ENCODE peak calls at places on chromosomes 3 and 15, in six cellular contexts. One of them, this sample, is unnamed.

GRCh38 chr3:32640939-32641725 is 43.9 kb upstream of the CNOT10 start:
- DNase-seq in A549: no peak
- DNase-seq in HCT116: no peak
- DNase-seq in esophagus squamous epithelium: no peak
- DNase-seq in uterus: no peak
- DNase-seq in Peyer's patch: no peak
- DNase-seq in this sample: peak; percentile 26

GRCh38 chr15:40992241-40992741 is 39.0 kb downstream of the CHAC1 start:
- DNase-seq in A549: no peak
- DNase-seq in HCT116: no peak
- DNase-seq in esophagus squamous epithelium: no peak
- DNase-seq in uterus: no peak
- DNase-seq in Peyer's patch: no peak
- DNase-seq in this sample: no peak

GRCh38 chr3:139388961-139389551 is 391 bp downstream of the COPB2 start:
- DNase-seq in A549: no peak
- DNase-seq in HCT116: no peak
- DNase-seq in esophagus squamous epithelium: no peak
- DNase-seq in uterus: no peak
- DNase-seq in Peyer's patch: no peak
- DNase-seq in this sample: no peak

GRCh38 chr15:28955160-28955502 is 69.4 kb downstream of the APBA2 start:
- DNase-seq in A549: no peak
- DNase-seq in HCT116: no peak
- DNase-seq in esophagus squamous epithelium: no peak
- DNase-seq in uterus: no peak
- DNase-seq in Peyer's patch: no peak
- DNase-seq in this sample: no peak

GRCh38 chr15:96339662-96340347 is 9.3 kb downstream of the NR2F2 start:
- DNase-seq in A549: no peak
- DNase-seq in HCT116: no peak
- DNase-seq in esophagus squamous epithelium: no peak
- DNase-seq in uterus: no peak
- DNase-seq in Peyer's patch: no peak
- DNase-seq in this sample: no peak

GRCh38 chr15:74200871-74201419 is 1.6 kb downstream of the STRA6 start:
- DNase-seq in A549: peak; percentile 30
- DNase-seq in HCT116: no peak
- DNase-seq in esophagus squamous epithelium: no peak
- DNase-seq in uterus: peak; percentile 80
- DNase-seq in Peyer's patch: no peak
- DNase-seq in this sample: no peak

GRCh38 chr3:196115678-196116083 is 33.8 kb upstream of the TFRC start:
- DNase-seq in A549: no peak
- DNase-seq in HCT116: no peak
- DNase-seq in esophagus squamous epithelium: no peak
- DNase-seq in uterus: no peak
- DNase-seq in Peyer's patch: no peak
- DNase-seq in this sample: no peak

GRCh38 chr15:23039917-23040281 is 530 bp upstream of the TUBGCP5 start:
- DNase-seq in A549: no peak
- DNase-seq in HCT116: no peak
- DNase-seq in esophagus squamous epithelium: no peak
- DNase-seq in uterus: no peak
- DNase-seq in Peyer's patch: no peak
- DNase-seq in this sample: no peak

GRCh38 chr3:119294889-119295769 is 946 bp downstream of the ARHGAP31 start:
- DNase-seq in A549: peak; percentile 28
- DNase-seq in HCT116: no peak
- DNase-seq in esophagus squamous epithelium: no peak
- DNase-seq in uterus: peak; percentile 35
- DNase-seq in Peyer's patch: peak; percentile 55
- DNase-seq in this sample: no peak

GRCh38 chr15:65028338-65028737 is 1.1 kb downstream of the MTFMT start:
- DNase-seq in A549: no peak
- DNase-seq in HCT116: no peak
- DNase-seq in esophagus squamous epithelium: no peak
- DNase-seq in uterus: no peak
- DNase-seq in Peyer's patch: no peak
- DNase-seq in this sample: no peak

GRCh38 chr15:78216276-78217229 is 17.8 kb downstream of the ACSBG1 start:
- DNase-seq in A549: peak; percentile 75
- DNase-seq in HCT116: no peak
- DNase-seq in esophagus squamous epithelium: no peak
- DNase-seq in uterus: no peak
- DNase-seq in Peyer's patch: peak; percentile 86
- DNase-seq in this sample: no peak

GRCh38 chr15:82146990-82147461 is 101.2 kb upstream of the MEX3B start:
- DNase-seq in A549: peak; percentile 49
- DNase-seq in HCT116: peak; percentile 51
- DNase-seq in esophagus squamous epithelium: no peak
- DNase-seq in uterus: no peak
- DNase-seq in Peyer's patch: no peak
- DNase-seq in this sample: no peak

GRCh38 chr3:183513046-183513706 is 42.3 kb downstream of the KLHL6 start:
- DNase-seq in A549: no peak
- DNase-seq in HCT116: no peak
- DNase-seq in esophagus squamous epithelium: no peak
- DNase-seq in uterus: no peak
- DNase-seq in Peyer's patch: no peak
- DNase-seq in this sample: no peak

DNA sequence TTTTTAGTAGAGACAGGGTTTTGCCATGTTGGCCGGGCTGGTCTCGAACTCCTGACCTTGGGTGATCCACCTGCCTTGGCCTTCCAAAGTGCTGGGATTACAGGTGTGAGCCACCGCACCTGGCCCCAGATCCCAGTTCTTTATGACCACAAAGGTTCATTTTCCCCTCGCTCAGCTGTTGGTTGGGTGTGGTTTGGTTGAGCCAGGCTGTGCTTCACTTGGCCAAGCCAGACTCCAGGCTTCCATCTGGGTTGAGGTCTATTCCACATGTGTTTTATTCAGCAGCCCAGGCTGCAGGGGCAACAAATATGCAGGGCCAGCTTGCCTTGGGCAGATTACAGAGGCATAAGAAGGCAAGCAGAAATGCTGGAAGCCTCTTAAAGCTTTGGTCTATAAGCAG is 13.7 kb downstream of the CGNL1 start:
- DNase-seq in A549: no peak
- DNase-seq in HCT116: no peak
- DNase-seq in esophagus squamous epithelium: no peak
- DNase-seq in uterus: no peak
- DNase-seq in Peyer's patch: no peak
- DNase-seq in this sample: peak; percentile 79
- H3K4me3 ChIP-seq in A549: no peak overlapping the region
- H3K4me3 ChIP-seq in HCT116: no peak overlapping the region
- H3K4me3 ChIP-seq in esophagus squamous epithelium: no peak overlapping the region
- H3K4me3 ChIP-seq in uterus: no peak overlapping the region
- H3K4me3 ChIP-seq in Peyer's patch: no peak overlapping the region
- H3K4me3 ChIP-seq in this sample: no peak overlapping the region

GRCh38 chr3:51722362-51722761 is 15.5 kb downstream of the GRM2 start:
- DNase-seq in A549: peak; percentile 15
- DNase-seq in HCT116: peak; percentile 10
- DNase-seq in esophagus squamous epithelium: no peak
- DNase-seq in uterus: no peak
- DNase-seq in Peyer's patch: no peak
- DNase-seq in this sample: no peak
- TF ChIP-seq CTCF in A549: no peak
- TF ChIP-seq CTCF in HCT116: peak; percentile 22
- TF ChIP-seq CTCF in esophagus squamous epithelium: no peak
- TF ChIP-seq CTCF in uterus: no peak
- TF ChIP-seq CTCF in Peyer's patch: no peak
- TF ChIP-seq CTCF in this sample: no peak

GRCh38 chr15:63601727-63602185 is 4.6 kb downstream of the FBXL22 start:
- DNase-seq in A549: no peak
- DNase-seq in HCT116: no peak
- DNase-seq in esophagus squamous epithelium: no peak
- DNase-seq in uterus: no peak
- DNase-seq in Peyer's patch: peak; percentile 75
- DNase-seq in this sample: no peak

GRCh38 chr15:63601026-63601726 is 4.0 kb downstream of the FBXL22 start:
- DNase-seq in A549: peak; percentile 30
- DNase-seq in HCT116: no peak
- DNase-seq in esophagus squamous epithelium: no peak
- DNase-seq in uterus: peak; percentile 33
- DNase-seq in Peyer's patch: peak; percentile 66
- DNase-seq in this sample: no peak

GRCh38 chr15:63599401-63600000 is 2.3 kb downstream of the FBXL22 start:
- DNase-seq in A549: peak; percentile 72
- DNase-seq in HCT116: no peak
- DNase-seq in esophagus squamous epithelium: peak; percentile 29
- DNase-seq in uterus: peak; percentile 65
- DNase-seq in Peyer's patch: peak; percentile 82
- DNase-seq in this sample: peak; percentile 60

GRCh38 chr15:63600001-63600645 is 2.9 kb downstream of the FBXL22 start:
- DNase-seq in A549: peak; percentile 56
- DNase-seq in HCT116: no peak
- DNase-seq in esophagus squamous epithelium: no peak
- DNase-seq in uterus: no peak
- DNase-seq in Peyer's patch: no peak
- DNase-seq in this sample: peak; percentile 90

GRCh38 chr15:63600646-63601025 is 3.4 kb downstream of the FBXL22 start:
- DNase-seq in A549: peak; percentile 96
- DNase-seq in HCT116: peak; percentile 79
- DNase-seq in esophagus squamous epithelium: peak; percentile 52
- DNase-seq in uterus: peak; percentile 84
- DNase-seq in Peyer's patch: peak; percentile 92
- DNase-seq in this sample: peak; percentile 95
- TF ChIP-seq POLR2A in A549: peak; percentile 97
- TF ChIP-seq POLR2A in HCT116: peak; percentile 83
- TF ChIP-seq POLR2A in esophagus squamous epithelium: peak; percentile 84
- TF ChIP-seq POLR2A in uterus: peak; percentile 85
- TF ChIP-seq POLR2A in Peyer's patch: peak; percentile 82
- TF ChIP-seq POLR2A in this sample: no peak

GRCh38 chr3:112334709-112335108 is 1.8 kb downstream of the CD200 start:
- DNase-seq in A549: no peak
- DNase-seq in HCT116: no peak
- DNase-seq in esophagus squamous epithelium: no peak
- DNase-seq in uterus: no peak
- DNase-seq in Peyer's patch: no peak
- DNase-seq in this sample: no peak
- H3K4me3 ChIP-seq in A549: no peak overlapping the region
- H3K4me3 ChIP-seq in HCT116: no peak overlapping the region
- H3K4me3 ChIP-seq in esophagus squamous epithelium: peak overlapping the region; percentile 52
- H3K4me3 ChIP-seq in uterus: peak overlapping the region; percentile 72
- H3K4me3 ChIP-seq in Peyer's patch: peak overlapping the region; percentile 57
- H3K4me3 ChIP-seq in this sample: no peak overlapping the region

GRCh38 chr3:129648331-129648730 is 41.9 kb upstream of the PLXND1 start:
- DNase-seq in A549: no peak
- DNase-seq in HCT116: no peak
- DNase-seq in esophagus squamous epithelium: no peak
- DNase-seq in uterus: no peak
- DNase-seq in Peyer's patch: no peak
- DNase-seq in this sample: no peak
- TF ChIP-seq CTCF in A549: no peak
- TF ChIP-seq CTCF in HCT116: no peak
- TF ChIP-seq CTCF in esophagus squamous epithelium: no peak
- TF ChIP-seq CTCF in uterus: no peak
- TF ChIP-seq CTCF in Peyer's patch: no peak
- TF ChIP-seq CTCF in this sample: no peak